ENCODE peak calls at places on chromosome 2, in nine cellular contexts. One of them, this sample, is unnamed.
A peak's percentile ranks its signal among the peaks of the same experiment; 100 is the strongest.

GRCh38 chr2:50315366-50315765 is 716.6 kb downstream of the NRXN1 start:
- DNase-seq in GM23248: no peak
- DNase-seq in CD8-positive, alpha-beta memory T cell: no peak
- DNase-seq in naive thymus-derived CD8-positive, alpha-beta T cell: no peak
- DNase-seq in HL-60: no peak
- DNase-seq in SJSA1: no peak
- DNase-seq in effector memory CD8-positive, alpha-beta T cell: no peak
- DNase-seq in stimulated activated CD8-positive, alpha-beta memory T cell treated with anti-CD3 and anti-CD28 coated beads, Interleukin-7, amount 100 ng/mL, for 1 hour: no peak
- DNase-seq in foreskin fibroblast: no peak
- DNase-seq in this sample: no peak

GRCh38 chr2:66390811-66391210 is 44.1 kb upstream of the MEIS1 start:
- DNase-seq in GM23248: no peak
- DNase-seq in CD8-positive, alpha-beta memory T cell: no peak
- DNase-seq in naive thymus-derived CD8-positive, alpha-beta T cell: no peak
- DNase-seq in HL-60: no peak
- DNase-seq in SJSA1: no peak
- DNase-seq in effector memory CD8-positive, alpha-beta T cell: no peak
- DNase-seq in stimulated activated CD8-positive, alpha-beta memory T cell treated with anti-CD3 and anti-CD28 coated beads, Interleukin-7, amount 100 ng/mL, for 1 hour: no peak
- DNase-seq in foreskin fibroblast: no peak
- DNase-seq in this sample: no peak

GRCh38 chr2:123513351-123513750 is 511.7 kb upstream of the CNTNAP5 start:
- DNase-seq in GM23248: no peak
- DNase-seq in CD8-positive, alpha-beta memory T cell: no peak
- DNase-seq in naive thymus-derived CD8-positive, alpha-beta T cell: no peak
- DNase-seq in HL-60: no peak
- DNase-seq in SJSA1: no peak
- DNase-seq in effector memory CD8-positive, alpha-beta T cell: no peak
- DNase-seq in stimulated activated CD8-positive, alpha-beta memory T cell treated with anti-CD3 and anti-CD28 coated beads, Interleukin-7, amount 100 ng/mL, for 1 hour: no peak
- DNase-seq in foreskin fibroblast: peak; percentile 9
- DNase-seq in this sample: no peak

GRCh38 chr2:228675042-228675441 is 493.6 kb upstream of the SPHKAP start:
- DNase-seq in GM23248: peak; percentile 86
- DNase-seq in CD8-positive, alpha-beta memory T cell: no peak
- DNase-seq in naive thymus-derived CD8-positive, alpha-beta T cell: no peak
- DNase-seq in HL-60: no peak
- DNase-seq in SJSA1: no peak
- DNase-seq in effector memory CD8-positive, alpha-beta T cell: no peak
- DNase-seq in stimulated activated CD8-positive, alpha-beta memory T cell treated with anti-CD3 and anti-CD28 coated beads, Interleukin-7, amount 100 ng/mL, for 1 hour: no peak
- DNase-seq in foreskin fibroblast: peak; percentile 66
- DNase-seq in this sample: peak; percentile 97

GRCh38 chr2:109438773-109439191 is 175.0 kb downstream of the SEPTIN10 start:
- DNase-seq in GM23248: peak; percentile 90
- DNase-seq in CD8-positive, alpha-beta memory T cell: no peak
- DNase-seq in naive thymus-derived CD8-positive, alpha-beta T cell: no peak
- DNase-seq in HL-60: no peak
- DNase-seq in SJSA1: no peak
- DNase-seq in effector memory CD8-positive, alpha-beta T cell: no peak
- DNase-seq in stimulated activated CD8-positive, alpha-beta memory T cell treated with anti-CD3 and anti-CD28 coated beads, Interleukin-7, amount 100 ng/mL, for 1 hour: no peak
- DNase-seq in foreskin fibroblast: peak; percentile 88
- DNase-seq in this sample: peak; percentile 83

GRCh38 chr2:68237404-68237803 is 14.9 kb downstream of the PPP3R1 start:
- DNase-seq in GM23248: peak; percentile 75
- DNase-seq in CD8-positive, alpha-beta memory T cell: no peak
- DNase-seq in naive thymus-derived CD8-positive, alpha-beta T cell: no peak
- DNase-seq in HL-60: no peak
- DNase-seq in SJSA1: no peak
- DNase-seq in effector memory CD8-positive, alpha-beta T cell: no peak
- DNase-seq in stimulated activated CD8-positive, alpha-beta memory T cell treated with anti-CD3 and anti-CD28 coated beads, Interleukin-7, amount 100 ng/mL, for 1 hour: no peak
- DNase-seq in foreskin fibroblast: peak; percentile 69
- DNase-seq in this sample: peak; percentile 74

GRCh38 chr2:238910751-238911351 is 63.0 kb downstream of the TWIST2 start:
- DNase-seq in GM23248: peak; percentile 50
- DNase-seq in CD8-positive, alpha-beta memory T cell: no peak
- DNase-seq in naive thymus-derived CD8-positive, alpha-beta T cell: no peak
- DNase-seq in HL-60: no peak
- DNase-seq in SJSA1: no peak
- DNase-seq in effector memory CD8-positive, alpha-beta T cell: no peak
- DNase-seq in stimulated activated CD8-positive, alpha-beta memory T cell treated with anti-CD3 and anti-CD28 coated beads, Interleukin-7, amount 100 ng/mL, for 1 hour: no peak
- DNase-seq in foreskin fibroblast: peak; percentile 60
- DNase-seq in this sample: no peak

GRCh38 chr2:215171151-215171550 is 32.7 kb upstream of the ABCA12 start:
- DNase-seq in GM23248: peak; percentile 36
- DNase-seq in CD8-positive, alpha-beta memory T cell: no peak
- DNase-seq in naive thymus-derived CD8-positive, alpha-beta T cell: peak; percentile 3
- DNase-seq in HL-60: no peak
- DNase-seq in SJSA1: no peak
- DNase-seq in effector memory CD8-positive, alpha-beta T cell: no peak
- DNase-seq in stimulated activated CD8-positive, alpha-beta memory T cell treated with anti-CD3 and anti-CD28 coated beads, Interleukin-7, amount 100 ng/mL, for 1 hour: no peak
- DNase-seq in foreskin fibroblast: peak; percentile 7
- DNase-seq in this sample: peak; percentile 28

GRCh38 chr2:203861197-203861596 is 6.4 kb upstream of the CTLA4 start:
- DNase-seq in GM23248: no peak
- DNase-seq in CD8-positive, alpha-beta memory T cell: no peak
- DNase-seq in naive thymus-derived CD8-positive, alpha-beta T cell: no peak
- DNase-seq in HL-60: no peak
- DNase-seq in SJSA1: no peak
- DNase-seq in effector memory CD8-positive, alpha-beta T cell: no peak
- DNase-seq in stimulated activated CD8-positive, alpha-beta memory T cell treated with anti-CD3 and anti-CD28 coated beads, Interleukin-7, amount 100 ng/mL, for 1 hour: no peak
- DNase-seq in foreskin fibroblast: no peak
- DNase-seq in this sample: no peak

GRCh38 chr2:55843096-55843991 is 80.2 kb downstream of the EFEMP1 start:
- DNase-seq in GM23248: peak; percentile 98
- DNase-seq in CD8-positive, alpha-beta memory T cell: no peak
- DNase-seq in naive thymus-derived CD8-positive, alpha-beta T cell: no peak
- DNase-seq in HL-60: no peak
- DNase-seq in SJSA1: peak; percentile 78
- DNase-seq in effector memory CD8-positive, alpha-beta T cell: no peak
- DNase-seq in stimulated activated CD8-positive, alpha-beta memory T cell treated with anti-CD3 and anti-CD28 coated beads, Interleukin-7, amount 100 ng/mL, for 1 hour: no peak
- DNase-seq in foreskin fibroblast: peak; percentile 97
- DNase-seq in this sample: peak; percentile 90

GRCh38 chr2:41895334-41895664 is 152.5 kb upstream of the PKDCC start:
- DNase-seq in GM23248: no peak
- DNase-seq in CD8-positive, alpha-beta memory T cell: no peak
- DNase-seq in naive thymus-derived CD8-positive, alpha-beta T cell: no peak
- DNase-seq in HL-60: no peak
- DNase-seq in SJSA1: no peak
- DNase-seq in effector memory CD8-positive, alpha-beta T cell: no peak
- DNase-seq in stimulated activated CD8-positive, alpha-beta memory T cell treated with anti-CD3 and anti-CD28 coated beads, Interleukin-7, amount 100 ng/mL, for 1 hour: no peak
- DNase-seq in foreskin fibroblast: no peak
- DNase-seq in this sample: no peak

GRCh38 chr2:211468217-211468616 is 911.8 kb downstream of the CPS1 start:
- DNase-seq in GM23248: no peak
- DNase-seq in CD8-positive, alpha-beta memory T cell: no peak
- DNase-seq in naive thymus-derived CD8-positive, alpha-beta T cell: no peak
- DNase-seq in HL-60: no peak
- DNase-seq in SJSA1: no peak
- DNase-seq in effector memory CD8-positive, alpha-beta T cell: no peak
- DNase-seq in stimulated activated CD8-positive, alpha-beta memory T cell treated with anti-CD3 and anti-CD28 coated beads, Interleukin-7, amount 100 ng/mL, for 1 hour: no peak
- DNase-seq in foreskin fibroblast: no peak
- DNase-seq in this sample: no peak

GRCh38 chr2:70385966-70386595 is 84.2 kb upstream of the FAM136A start:
- DNase-seq in GM23248: peak; percentile 64
- DNase-seq in CD8-positive, alpha-beta memory T cell: no peak
- DNase-seq in naive thymus-derived CD8-positive, alpha-beta T cell: no peak
- DNase-seq in HL-60: no peak
- DNase-seq in SJSA1: peak; percentile 16
- DNase-seq in effector memory CD8-positive, alpha-beta T cell: no peak
- DNase-seq in stimulated activated CD8-positive, alpha-beta memory T cell treated with anti-CD3 and anti-CD28 coated beads, Interleukin-7, amount 100 ng/mL, for 1 hour: no peak
- DNase-seq in foreskin fibroblast: no peak
- DNase-seq in this sample: peak; percentile 2